ENCODE peak calls at places on chromosomes 5 and 9, in six cellular contexts. N is fibroblast of mammary gland, F is foreskin fibroblast, M is adrenal gland, V is left lung, Q is AG04450. C is an unnamed sample.

GRCh38 chr9:84387821-84388220 is 47.3 kb upstream of the SLC28A3 start:
- DNase-seq in N (no peak), F (no peak), M (no peak), V (no peak), Q (no peak), C (no peak)

GRCh38 chr5:152505442-152506042 is 100.5 kb upstream of the NMUR2 start:
- DNase-seq in N (peak; percentile 59), F (peak; percentile 12), M (peak; percentile 24), V (no peak), Q (peak; percentile 1), C (peak; percentile 63)

GRCh38 chr9:21679432-21679831 is 123.0 kb upstream of the MTAP start:
- DNase-seq in N (peak; percentile 72), F (no peak), M (no peak), V (no peak), Q (no peak), C (no peak)

GRCh38 chr5:81971086-81971693 is 633 bp upstream of the ATG10 start:
- DNase-seq in N (peak; percentile 34), F (no peak), M (no peak), V (no peak), Q (no peak), C (peak; percentile 53)

GRCh38 chr5:134438641-134439621 is 27.2 kb upstream of the CDKN2AIPNL start:
- DNase-seq in N (peak; percentile 98), F (peak; percentile 98), M (peak; percentile 86), V (peak; percentile 87), Q (peak; percentile 89), C (peak; percentile 88)

GRCh38 chr5:36888303-36888702 is 11.7 kb downstream of the NIPBL start:
- DNase-seq in N (no peak), F (no peak), M (no peak), V (no peak), Q (no peak), C (no peak)

GRCh38 chr5:179123491-179124328 is 63.5 kb downstream of the ZNF354C start:
- DNase-seq in N (no peak), F (no peak), M (no peak), V (no peak), Q (no peak), C (no peak)

GRCh38 chr5:176594554-176594953 is 15.4 kb downstream of the GPRIN1 start:
- DNase-seq in N (no peak), F (no peak), M (no peak), V (no peak), Q (no peak), C (no peak)

GRCh38 chr5:176744584-176744965 is 65.8 kb upstream of the UNC5A start:
- DNase-seq in N (peak; percentile 3), F (no peak), M (no peak), V (no peak), Q (no peak), C (peak; percentile 7)

GRCh38 chr5:138956801-138957200 is 81.7 kb upstream of the LRRTM2 start:
- DNase-seq in N (no peak), F (no peak), M (peak; percentile 11), V (no peak), Q (no peak), C (no peak)

GRCh38 chr5:5209510-5210286 is 69.6 kb downstream of the ADAMTS16 start:
- DNase-seq in N (no peak), F (no peak), M (no peak), V (no peak), Q (no peak), C (no peak)

GRCh38 chr9:134503301-134504105 is 138.1 kb upstream of the COL5A1 start:
- DNase-seq in N (no peak), F (no peak), M (no peak), V (no peak), Q (no peak), C (no peak)

GRCh38 chr5:77155179-77155839 is 55.2 kb upstream of the PDE8B start:
- DNase-seq in N (no peak), F (no peak), M (no peak), V (no peak), Q (no peak), C (no peak)

GRCh38 chr5:120749737-120750136 is 285.6 kb downstream of the PRR16 start:
- DNase-seq in N (no peak), F (no peak), M (no peak), V (no peak), Q (no peak), C (no peak)

GRCh38 chr5:173228107-173228506 is 6.9 kb downstream of the NKX2-5 start:
- DNase-seq in N (no peak), F (no peak), M (no peak), V (no peak), Q (no peak), C (no peak)

GRCh38 chr5:89302102-89302891 is 419.3 kb upstream of the MEF2C start:
- DNase-seq in N (no peak), F (no peak), M (no peak), V (no peak), Q (no peak), C (no peak)

GRCh38 chr9:93659044-93659836 is 82.9 kb downstream of the PHF2 start:
- DNase-seq in N (no peak), F (no peak), M (no peak), V (peak; percentile 24), Q (no peak), C (no peak)

GRCh38 chr5:73617510-73618279 is 8.3 kb upstream of the ARHGEF28 start:
- DNase-seq in N (peak; percentile 8), F (peak; percentile 46), M (peak; percentile 60), V (no peak), Q (no peak), C (peak; percentile 28)

GRCh38 chr5:179142434-179143198 is 82.4 kb downstream of the ZNF354C start:
- DNase-seq in N (peak; percentile 73), F (peak; percentile 73), M (no peak), V (no peak), Q (peak; percentile 16), C (peak; percentile 79)

GRCh38 chr5:141839015-141839513 is 39.1 kb downstream of the PCDH1 start:
- DNase-seq in N (no peak), F (no peak), M (no peak), V (no peak), Q (no peak), C (no peak)

GRCh38 chr9:72721086-72721485 is 199.7 kb downstream of the TMC1 start:
- DNase-seq in N (no peak), F (no peak), M (no peak), V (no peak), Q (no peak), C (no peak)

GRCh38 chr9:83059417-83059816 is 3.5 kb downstream of the RASEF start:
- DNase-seq in N (no peak), F (no peak), M (no peak), V (no peak), Q (no peak), C (no peak)

GRCh38 chr5:57221049-57221568 is 47.2 kb downstream of the GPBP1 start:
- DNase-seq in N (peak; percentile 69), F (peak; percentile 26), M (no peak), V (no peak), Q (no peak), C (peak; percentile 74)

GRCh38 chr9:137318976-137319375 is 16.9 kb upstream of the NRARP start:
- DNase-seq in N (peak; percentile 39), F (peak; percentile 53), M (no peak), V (peak; percentile 38), Q (no peak), C (no peak)

DNA sequence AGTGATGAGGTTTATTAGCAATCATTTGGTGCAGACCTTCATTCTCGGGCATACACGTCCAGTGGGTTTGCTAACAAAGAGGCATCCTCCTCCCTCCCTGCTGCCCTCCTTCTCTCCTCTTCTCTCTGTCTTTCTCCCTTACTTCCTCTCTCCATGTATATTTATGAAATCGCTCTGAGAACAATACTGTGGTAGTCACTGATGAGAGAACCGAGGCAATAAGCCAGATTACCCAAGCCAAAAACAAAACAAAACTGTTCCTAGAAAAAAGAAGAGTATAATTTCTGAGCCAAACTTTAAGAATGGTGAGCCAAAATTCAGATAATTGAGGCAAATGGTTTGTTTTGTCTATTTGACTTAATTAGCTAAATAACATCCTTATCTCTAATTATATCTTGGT is 15.9 kb upstream of the HMHB1 start:
- DNase-seq in N (peak; percentile 17), F (no peak), M (no peak), V (no peak), Q (no peak), C (no peak)
- H3K4me3 ChIP-seq in N (no peak overlapping the region), F (no peak overlapping the region), M (no peak overlapping the region), V (no peak overlapping the region), Q (no peak overlapping the region), C (no peak overlapping the region)

DNA sequence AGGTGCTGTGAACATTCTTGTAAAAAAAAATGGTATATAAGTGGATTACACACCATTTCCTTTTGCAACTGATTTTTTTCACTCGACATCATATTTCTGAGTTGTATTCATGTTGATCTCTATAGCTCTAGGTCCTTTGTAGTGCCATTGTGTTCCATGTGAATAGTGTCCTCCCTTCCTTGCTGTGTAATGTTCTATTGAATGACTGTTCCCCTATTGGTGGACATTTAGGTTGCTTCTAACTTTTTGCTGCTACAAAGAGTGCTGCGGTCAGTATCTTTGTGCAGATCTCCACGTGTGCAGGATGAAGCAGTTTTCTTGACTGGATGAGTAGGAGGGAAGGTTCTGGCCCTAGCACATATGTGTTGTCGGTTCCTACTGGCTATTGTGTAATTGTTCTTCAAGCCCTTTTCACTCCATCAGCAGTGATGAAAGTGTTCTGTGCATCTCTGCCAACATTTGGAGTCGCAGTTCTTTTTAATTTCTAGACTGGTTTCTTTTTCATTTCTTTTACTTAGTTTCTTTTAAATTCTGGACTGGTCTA is 20.2 kb downstream of the DAB2IP start:
- DNase-seq in N (peak; percentile 93), F (peak; percentile 75), M (no peak), V (no peak), Q (no peak), C (peak; percentile 67)
- H3K4me3 ChIP-seq in N (no peak overlapping the region), F (no peak overlapping the region), M (no peak overlapping the region), V (no peak overlapping the region), Q (no peak overlapping the region), C (no peak overlapping the region)

DNA sequence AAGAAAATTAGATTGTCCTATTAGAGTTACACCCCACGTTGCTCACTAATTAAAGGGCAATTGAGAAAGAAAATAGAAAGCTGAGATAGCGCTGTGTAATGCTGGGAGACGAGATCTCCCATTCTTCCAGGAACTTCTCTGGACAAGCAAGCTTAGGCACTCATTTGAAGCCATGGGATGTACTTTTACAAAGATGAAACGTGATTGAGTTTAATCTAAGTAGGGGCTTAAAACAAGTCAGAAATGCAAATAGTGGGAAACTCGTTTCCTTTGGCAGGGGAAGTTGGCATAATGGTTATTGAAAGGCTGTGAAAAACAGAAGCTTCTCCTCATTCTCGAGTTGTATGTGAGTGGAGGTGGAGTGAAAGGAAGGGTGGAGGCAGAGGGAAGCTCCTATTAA is 3.7 kb downstream of the PRDM6 start:
- DNase-seq in N (no peak), F (no peak), M (no peak), V (no peak), Q (no peak), C (no peak)
- H3K4me3 ChIP-seq in N (no peak overlapping the region), F (no peak overlapping the region), M (no peak overlapping the region), V (no peak overlapping the region), Q (peak overlapping the region; percentile 35), C (no peak overlapping the region)

GRCh38 chr9:116155700-116156045 is 2.1 kb downstream of the PAPPA start:
- DNase-seq in N (peak; percentile 71), F (no peak), M (no peak), V (no peak), Q (no peak), C (no peak)

GRCh38 chr9:116154976-116155699 is 1.5 kb downstream of the PAPPA start:
- DNase-seq in N (peak; percentile 76), F (no peak), M (no peak), V (peak; percentile 38), Q (no peak), C (peak; percentile 91)

GRCh38 chr9:116156621-116157314 is 3.2 kb downstream of the PAPPA start:
- DNase-seq in N (peak; percentile 93), F (peak; percentile 79), M (peak; percentile 18), V (peak; percentile 49), Q (no peak), C (peak; percentile 94)

GRCh38 chr9:116154334-116154975 is 864 bp downstream of the PAPPA start:
- DNase-seq in N (no peak), F (no peak), M (no peak), V (no peak), Q (no peak), C (no peak)

GRCh38 chr9:116157436-116158138 is 4.0 kb downstream of the PAPPA start:
- DNase-seq in N (peak; percentile 72), F (no peak), M (no peak), V (no peak), Q (no peak), C (peak; percentile 73)
- H3K4me3 ChIP-seq in N (no peak overlapping the region), F (peak overlapping the region; percentile 80), M (no peak overlapping the region), V (no peak overlapping the region), Q (peak overlapping the region; percentile 89), C (peak overlapping the region; percentile 89)